ENCODE peak calls at places on chromosome 1, in nine cellular contexts. One of them, this sample, is unnamed.

GRCh38 chr1:31266547-31266946 is 26.9 kb upstream of the NKAIN1 start:
- DNase-seq in astrocyte: no peak
- DNase-seq in IMR-90: peak; percentile 35
- DNase-seq in heart left ventricle: no peak
- DNase-seq in A549: no peak
- DNase-seq in esophagus squamous epithelium: no peak
- DNase-seq in uterus: no peak
- DNase-seq in heart right ventricle: no peak
- DNase-seq in foreskin keratinocyte: no peak
- DNase-seq in this sample: no peak

GRCh38 chr1:62407398-62408009 is 29.3 kb upstream of the USP1 start:
- DNase-seq in astrocyte: peak; percentile 19
- DNase-seq in IMR-90: peak; percentile 55
- DNase-seq in heart left ventricle: no peak
- DNase-seq in A549: peak; percentile 46
- DNase-seq in esophagus squamous epithelium: no peak
- DNase-seq in uterus: no peak
- DNase-seq in heart right ventricle: peak; percentile 38
- DNase-seq in foreskin keratinocyte: peak; percentile 44
- DNase-seq in this sample: no peak

GRCh38 chr1:37085393-37085792 is 51.1 kb upstream of the GRIK3 start:
- DNase-seq in astrocyte: no peak
- DNase-seq in IMR-90: no peak
- DNase-seq in heart left ventricle: no peak
- DNase-seq in A549: peak; percentile 3
- DNase-seq in esophagus squamous epithelium: no peak
- DNase-seq in uterus: no peak
- DNase-seq in heart right ventricle: no peak
- DNase-seq in foreskin keratinocyte: no peak
- DNase-seq in this sample: no peak

GRCh38 chr1:19597463-19598309 is 46.4 kb upstream of the NBL1 start:
- DNase-seq in astrocyte: peak; percentile 47
- DNase-seq in IMR-90: peak; percentile 47
- DNase-seq in heart left ventricle: no peak
- DNase-seq in A549: peak; percentile 30
- DNase-seq in esophagus squamous epithelium: no peak
- DNase-seq in uterus: no peak
- DNase-seq in heart right ventricle: no peak
- DNase-seq in foreskin keratinocyte: peak; percentile 38
- DNase-seq in this sample: no peak

GRCh38 chr1:12057382-12057781 is 5.7 kb upstream of the TNFRSF8 start:
- DNase-seq in astrocyte: no peak
- DNase-seq in IMR-90: peak; percentile 23
- DNase-seq in heart left ventricle: no peak
- DNase-seq in A549: no peak
- DNase-seq in esophagus squamous epithelium: no peak
- DNase-seq in uterus: no peak
- DNase-seq in heart right ventricle: no peak
- DNase-seq in foreskin keratinocyte: peak; percentile 18
- DNase-seq in this sample: no peak

GRCh38 chr1:62325696-62326095 is 6.5 kb upstream of the KANK4 start:
- DNase-seq in astrocyte: peak; percentile 92
- DNase-seq in IMR-90: no peak
- DNase-seq in heart left ventricle: no peak
- DNase-seq in A549: no peak
- DNase-seq in esophagus squamous epithelium: no peak
- DNase-seq in uterus: no peak
- DNase-seq in heart right ventricle: no peak
- DNase-seq in foreskin keratinocyte: peak; percentile 82
- DNase-seq in this sample: no peak

GRCh38 chr1:3611170-3612019 is at the start of gene MEGF6:
- DNase-seq in astrocyte: no peak
- DNase-seq in IMR-90: peak; percentile 8
- DNase-seq in heart left ventricle: peak; percentile 68
- DNase-seq in A549: peak; percentile 57
- DNase-seq in esophagus squamous epithelium: no peak
- DNase-seq in uterus: peak; percentile 77
- DNase-seq in heart right ventricle: peak; percentile 53
- DNase-seq in foreskin keratinocyte: no peak
- DNase-seq in this sample: peak; percentile 64

GRCh38 chr1:181352695-181353094 is 130.6 kb upstream of the CACNA1E start:
- DNase-seq in astrocyte: no peak
- DNase-seq in IMR-90: no peak
- DNase-seq in heart left ventricle: no peak
- DNase-seq in A549: no peak
- DNase-seq in esophagus squamous epithelium: no peak
- DNase-seq in uterus: no peak
- DNase-seq in heart right ventricle: no peak
- DNase-seq in foreskin keratinocyte: no peak
- DNase-seq in this sample: peak; percentile 34

GRCh38 chr1:9728451-9729295 is 77.1 kb downstream of the PIK3CD start:
- DNase-seq in astrocyte: no peak
- DNase-seq in IMR-90: no peak
- DNase-seq in heart left ventricle: no peak
- DNase-seq in A549: no peak
- DNase-seq in esophagus squamous epithelium: no peak
- DNase-seq in uterus: no peak
- DNase-seq in heart right ventricle: no peak
- DNase-seq in foreskin keratinocyte: no peak
- DNase-seq in this sample: no peak

GRCh38 chr1:203524152-203524551 is 30.2 kb downstream of the OPTC start:
- DNase-seq in astrocyte: no peak
- DNase-seq in IMR-90: no peak
- DNase-seq in heart left ventricle: no peak
- DNase-seq in A549: no peak
- DNase-seq in esophagus squamous epithelium: no peak
- DNase-seq in uterus: no peak
- DNase-seq in heart right ventricle: no peak
- DNase-seq in foreskin keratinocyte: no peak
- DNase-seq in this sample: no peak

GRCh38 chr1:51518033-51518729 is 885 bp downstream of the EPS15 start:
- DNase-seq in astrocyte: peak; percentile 6
- DNase-seq in IMR-90: peak; percentile 28
- DNase-seq in heart left ventricle: peak; percentile 36
- DNase-seq in A549: peak; percentile 40
- DNase-seq in esophagus squamous epithelium: no peak
- DNase-seq in uterus: peak; percentile 40
- DNase-seq in heart right ventricle: peak; percentile 42
- DNase-seq in foreskin keratinocyte: peak; percentile 44
- DNase-seq in this sample: no peak

GRCh38 chr1:34784751-34785221 is 3.8 kb downstream of the GJB3 start:
- DNase-seq in astrocyte: no peak
- DNase-seq in IMR-90: no peak
- DNase-seq in heart left ventricle: no peak
- DNase-seq in A549: no peak
- DNase-seq in esophagus squamous epithelium: no peak
- DNase-seq in uterus: no peak
- DNase-seq in heart right ventricle: no peak
- DNase-seq in foreskin keratinocyte: no peak
- DNase-seq in this sample: no peak

GRCh38 chr1:37096523-37096922 is 62.2 kb upstream of the GRIK3 start:
- DNase-seq in astrocyte: no peak
- DNase-seq in IMR-90: no peak
- DNase-seq in heart left ventricle: no peak
- DNase-seq in A549: peak; percentile 30
- DNase-seq in esophagus squamous epithelium: no peak
- DNase-seq in uterus: no peak
- DNase-seq in heart right ventricle: no peak
- DNase-seq in foreskin keratinocyte: no peak
- DNase-seq in this sample: no peak

DNA sequence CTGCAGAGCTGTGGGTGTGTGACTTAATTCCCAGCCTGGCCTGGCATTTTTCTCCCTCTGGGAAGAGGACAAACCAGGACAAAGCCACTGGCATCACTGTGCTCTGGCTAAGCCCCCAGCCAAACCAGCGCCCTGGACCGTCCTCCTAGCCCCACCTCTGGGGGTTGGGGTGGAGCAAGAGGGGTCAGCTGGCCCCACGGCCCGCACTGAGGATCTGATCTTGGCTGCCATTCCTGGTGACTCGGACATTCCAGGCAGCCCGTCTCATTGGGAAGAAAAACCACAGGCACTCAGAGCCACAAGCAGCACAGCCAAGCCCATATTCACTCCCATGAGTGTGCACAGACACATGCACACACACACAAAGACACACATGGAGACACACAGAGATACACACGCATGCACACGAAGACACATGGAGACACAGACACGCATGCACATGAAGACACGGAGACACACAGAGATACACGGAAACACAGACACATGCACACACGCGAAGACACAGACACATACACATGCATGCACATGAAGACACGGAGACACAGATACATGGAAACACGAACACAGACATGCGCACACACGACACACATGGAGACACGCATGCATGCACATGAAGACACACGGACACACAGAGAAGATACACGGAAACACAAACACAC is 2.3 kb upstream of the MXRA8 start:
- DNase-seq in astrocyte: peak; percentile 95
- DNase-seq in IMR-90: peak; percentile 93
- DNase-seq in heart left ventricle: peak; percentile 83
- DNase-seq in A549: peak; percentile 41
- DNase-seq in esophagus squamous epithelium: no peak
- DNase-seq in uterus: peak; percentile 82
- DNase-seq in heart right ventricle: peak; percentile 62
- DNase-seq in foreskin keratinocyte: peak; percentile 79
- DNase-seq in this sample: peak; percentile 89
- H3K27ac ChIP-seq in astrocyte: peak overlapping the region; percentile 96
- H3K27ac ChIP-seq in IMR-90: peak overlapping the region; percentile 96
- H3K27ac ChIP-seq in heart left ventricle: peak overlapping the region; percentile 80
- H3K27ac ChIP-seq in A549: peak overlapping the region; percentile 81
- H3K27ac ChIP-seq in esophagus squamous epithelium: peak overlapping the region; percentile 65
- H3K27ac ChIP-seq in uterus: peak overlapping the region; percentile 96
- H3K27ac ChIP-seq in heart right ventricle: peak overlapping the region; percentile 85
- H3K27ac ChIP-seq in foreskin keratinocyte: no peak overlapping the region
- H3K27ac ChIP-seq in this sample: peak overlapping the region; percentile 77

GRCh38 chr1:158002022-158002629 is 8.7 kb downstream of the KIRREL1 start:
- DNase-seq in astrocyte: no peak
- DNase-seq in IMR-90: peak; percentile 51
- DNase-seq in heart left ventricle: no peak
- DNase-seq in A549: no peak
- DNase-seq in esophagus squamous epithelium: no peak
- DNase-seq in uterus: no peak
- DNase-seq in heart right ventricle: no peak
- DNase-seq in foreskin keratinocyte: no peak
- DNase-seq in this sample: no peak
- H3K4me1 ChIP-seq in astrocyte: peaks cover 42% of the 10 kb centered on the region
- H3K4me1 ChIP-seq in IMR-90: peaks cover 54% of the 10 kb centered on the region
- H3K4me1 ChIP-seq in heart left ventricle: peaks cover 79% of the 10 kb centered on the region
- H3K4me1 ChIP-seq in A549: peaks cover 80% of the 10 kb centered on the region
- H3K4me1 ChIP-seq in esophagus squamous epithelium: peaks cover 14% of the 10 kb centered on the region
- H3K4me1 ChIP-seq in uterus: peaks cover 20% of the 10 kb centered on the region
- H3K4me1 ChIP-seq in heart right ventricle: peaks cover 41% of the 10 kb centered on the region
- H3K4me1 ChIP-seq in foreskin keratinocyte: peaks cover 17% of the 10 kb centered on the region
- H3K4me1 ChIP-seq in this sample: peaks cover 93% of the 10 kb centered on the region

DNA sequence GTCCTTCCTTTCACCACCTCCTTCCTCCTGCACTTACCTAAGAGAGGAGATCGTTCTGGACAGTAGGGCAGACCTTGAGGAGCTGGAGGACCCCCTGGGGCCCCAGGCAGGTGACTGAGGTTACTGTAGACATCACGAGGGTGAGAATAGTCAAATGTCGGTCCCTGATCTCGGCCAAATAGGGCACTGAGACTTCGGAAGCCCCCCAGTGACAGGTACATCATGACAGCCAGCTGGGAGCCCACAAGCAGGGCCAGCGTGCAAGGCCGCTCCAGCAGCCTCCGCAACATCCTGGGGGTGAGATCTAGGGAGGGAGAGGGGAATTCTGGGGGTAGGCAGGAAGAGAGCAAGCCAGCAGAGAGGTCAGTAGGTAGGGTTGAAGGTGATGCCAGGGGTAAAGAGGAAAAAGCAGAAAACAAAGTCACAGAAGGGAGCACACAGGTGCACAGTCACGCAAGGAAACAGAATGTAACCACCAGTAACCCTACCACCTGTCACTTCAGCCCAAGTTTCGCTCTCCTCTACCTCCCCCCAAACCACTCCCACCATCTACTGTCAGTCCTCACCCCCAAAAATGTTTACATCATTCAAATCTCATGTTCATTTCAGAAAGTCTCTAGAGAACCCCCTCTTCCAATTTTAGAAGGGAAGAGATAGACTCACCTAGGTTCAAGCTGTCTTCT is 1.4 kb downstream of the B4GALT3 start:
- DNase-seq in astrocyte: no peak
- DNase-seq in IMR-90: no peak
- DNase-seq in heart left ventricle: no peak
- DNase-seq in A549: no peak
- DNase-seq in esophagus squamous epithelium: no peak
- DNase-seq in uterus: no peak
- DNase-seq in heart right ventricle: no peak
- DNase-seq in foreskin keratinocyte: no peak
- DNase-seq in this sample: no peak
- H3K27ac ChIP-seq in astrocyte: no peak overlapping the region
- H3K27ac ChIP-seq in IMR-90: no peak overlapping the region
- H3K27ac ChIP-seq in heart left ventricle: peak overlapping the region; percentile 93
- H3K27ac ChIP-seq in A549: no peak overlapping the region
- H3K27ac ChIP-seq in esophagus squamous epithelium: no peak overlapping the region
- H3K27ac ChIP-seq in uterus: peak overlapping the region; percentile 89
- H3K27ac ChIP-seq in heart right ventricle: peak overlapping the region; percentile 89
- H3K27ac ChIP-seq in foreskin keratinocyte: no peak overlapping the region
- H3K27ac ChIP-seq in this sample: peak overlapping the region; percentile 86

GRCh38 chr1:65006806-65007205 is 40.5 kb upstream of the JAK1 start:
- DNase-seq in astrocyte: no peak
- DNase-seq in IMR-90: no peak
- DNase-seq in heart left ventricle: no peak
- DNase-seq in A549: no peak
- DNase-seq in esophagus squamous epithelium: no peak
- DNase-seq in uterus: no peak
- DNase-seq in heart right ventricle: no peak
- DNase-seq in foreskin keratinocyte: no peak
- DNase-seq in this sample: no peak

GRCh38 chr1:65002508-65003315 is 36.4 kb upstream of the JAK1 start:
- DNase-seq in astrocyte: peak; percentile 67
- DNase-seq in IMR-90: peak; percentile 79
- DNase-seq in heart left ventricle: peak; percentile 89
- DNase-seq in A549: peak; percentile 62
- DNase-seq in esophagus squamous epithelium: peak; percentile 21
- DNase-seq in uterus: peak; percentile 97
- DNase-seq in heart right ventricle: peak; percentile 83
- DNase-seq in foreskin keratinocyte: peak; percentile 77
- DNase-seq in this sample: peak; percentile 95

GRCh38 chr1:65001238-65001792 is 35.0 kb upstream of the JAK1 start:
- DNase-seq in astrocyte: peak; percentile 39
- DNase-seq in IMR-90: peak; percentile 68
- DNase-seq in heart left ventricle: peak; percentile 87
- DNase-seq in A549: no peak
- DNase-seq in esophagus squamous epithelium: peak; percentile 33
- DNase-seq in uterus: peak; percentile 76
- DNase-seq in heart right ventricle: peak; percentile 89
- DNase-seq in foreskin keratinocyte: no peak
- DNase-seq in this sample: peak; percentile 90

GRCh38 chr1:65002156-65002507 is 35.8 kb upstream of the JAK1 start:
- DNase-seq in astrocyte: no peak
- DNase-seq in IMR-90: no peak
- DNase-seq in heart left ventricle: peak; percentile 30
- DNase-seq in A549: no peak
- DNase-seq in esophagus squamous epithelium: no peak
- DNase-seq in uterus: no peak
- DNase-seq in heart right ventricle: no peak
- DNase-seq in foreskin keratinocyte: no peak
- DNase-seq in this sample: no peak

DNA sequence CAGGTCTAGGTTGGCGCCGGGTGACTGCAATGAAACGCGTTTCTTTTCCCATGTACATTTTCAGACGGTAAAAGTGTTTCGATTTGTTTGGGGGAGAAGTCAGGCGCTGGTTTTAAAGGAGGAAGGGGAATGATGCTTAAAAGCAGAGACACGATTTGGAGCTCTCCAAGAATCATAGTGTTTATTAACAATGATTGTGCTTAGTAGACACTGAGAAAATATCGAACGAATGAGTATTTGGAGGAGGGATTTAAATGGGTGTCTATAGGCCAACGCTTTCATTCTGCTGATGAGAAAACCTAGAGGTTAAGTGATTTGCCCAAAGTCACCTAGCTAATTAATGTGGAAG is 36.9 kb upstream of the JAK1 start:
- DNase-seq in astrocyte: no peak
- DNase-seq in IMR-90: no peak
- DNase-seq in heart left ventricle: no peak
- DNase-seq in A549: no peak
- DNase-seq in esophagus squamous epithelium: no peak
- DNase-seq in uterus: no peak
- DNase-seq in heart right ventricle: no peak
- DNase-seq in foreskin keratinocyte: no peak
- DNase-seq in this sample: no peak
- H3K4me1 ChIP-seq in astrocyte: peaks cover 15% of the 10 kb centered on the region
- H3K4me1 ChIP-seq in IMR-90: peaks cover 9% of the 10 kb centered on the region
- H3K4me1 ChIP-seq in heart left ventricle: peaks cover 28% of the 10 kb centered on the region
- H3K4me1 ChIP-seq in A549: peaks cover 7% of the 10 kb centered on the region
- H3K4me1 ChIP-seq in esophagus squamous epithelium: peaks cover 10% of the 10 kb centered on the region
- H3K4me1 ChIP-seq in uterus: peaks cover 5% of the 10 kb centered on the region
- H3K4me1 ChIP-seq in heart right ventricle: peaks cover 8% of the 10 kb centered on the region
- H3K4me1 ChIP-seq in foreskin keratinocyte: no peaks in the 10 kb centered on the region
- H3K4me1 ChIP-seq in this sample: peaks cover 18% of the 10 kb centered on the region